ENCODE peak calls at places on chromosomes 5 and 9, in seven cellular contexts. Y is body of pancreas, J is nephron progenitor cell, N is BJ, H is coronary artery, T is GM23338, I is kidney epithelial cell. O is an unnamed sample.

GRCh38 chr5:132376694-132377641 is 7.5 kb downstream of the SLC22A5 start:
- DNase-seq in Y (no peak), J (no peak), N (no peak), H (no peak), T (no peak), I (no peak), O (no peak)

GRCh38 chr5:35830587-35830986 is 26.1 kb upstream of the IL7R start:
- DNase-seq in Y (no peak), J (no peak), N (no peak), H (no peak), T (no peak), I (no peak), O (no peak)

GRCh38 chr9:113842086-113842485 is 34.0 kb upstream of the ZNF618 start:
- DNase-seq in Y (no peak), J (no peak), N (no peak), H (no peak), T (no peak), I (no peak), O (no peak)

GRCh38 chr5:109865636-109866035 is 175.9 kb downstream of the MAN2A1 start:
- DNase-seq in Y (peak), J (no peak), N (peak), H (no peak), T (no peak), I (peak), O (no peak)

GRCh38 chr9:4126184-4126865 is 173.5 kb downstream of the GLIS3 start:
- DNase-seq in Y (no peak), J (no peak), N (peak), H (no peak), T (no peak), I (peak), O (no peak)

GRCh38 chr5:944992-945685 is 52.5 kb downstream of the TRIP13 start:
- DNase-seq in Y (no peak), J (no peak), N (no peak), H (peak), T (no peak), I (no peak), O (no peak)

GRCh38 chr5:154193636-154194035 is 3.1 kb downstream of the GALNT10 start:
- DNase-seq in Y (no peak), J (no peak), N (no peak), H (no peak), T (no peak), I (no peak), O (no peak)

GRCh38 chr5:104708027-104708426 is 1145.4 kb upstream of the NUDT12 start:
- DNase-seq in Y (no peak), J (no peak), N (no peak), H (no peak), T (no peak), I (no peak), O (no peak)

GRCh38 chr5:113242481-113243348 is 192.1 kb downstream of the TSSK1B start:
- DNase-seq in Y (no peak), J (no peak), N (no peak), H (no peak), T (no peak), I (no peak), O (no peak)

GRCh38 chr5:122844916-122845252 is 529 bp upstream of the SNX24 start:
- DNase-seq in Y (peak), J (no peak), N (no peak), H (no peak), T (no peak), I (no peak), O (peak)

GRCh38 chr9:92499701-92500100 is 17.4 kb upstream of the ASPN start:
- DNase-seq in Y (no peak), J (no peak), N (no peak), H (no peak), T (no peak), I (no peak), O (no peak)

GRCh38 chr9:36787709-36788108 is 215.0 kb downstream of the MELK start:
- DNase-seq in Y (no peak), J (no peak), N (no peak), H (no peak), T (no peak), I (no peak), O (no peak)

GRCh38 chr9:7879551-7880245 is 80.1 kb upstream of the DMAC1 start:
- DNase-seq in Y (no peak), J (peak), N (no peak), H (no peak), T (peak), I (peak), O (no peak)

GRCh38 chr9:88874391-88874790 is 116.9 kb upstream of the S1PR3 start:
- DNase-seq in Y (no peak), J (no peak), N (no peak), H (no peak), T (no peak), I (no peak), O (no peak)
- TF ChIP-seq CTCF in Y (no peak), J (no peak), N (peak), H (no peak), T (no peak), I (no peak), O (no peak)

GRCh38 chr5:15522141-15522540 is 22.2 kb downstream of the FBXL7 start:
- DNase-seq in Y (no peak), J (no peak), N (no peak), H (no peak), T (no peak), I (no peak), O (no peak)

GRCh38 chr5:15524712-15525111 is 24.7 kb downstream of the FBXL7 start:
- DNase-seq in Y (no peak), J (no peak), N (no peak), H (no peak), T (no peak), I (no peak), O (no peak)

GRCh38 chr5:15526413-15526812 is 26.4 kb downstream of the FBXL7 start:
- DNase-seq in Y (no peak), J (no peak), N (no peak), H (no peak), T (no peak), I (no peak), O (no peak)

GRCh38 chr5:15528476-15528875 is 28.5 kb downstream of the FBXL7 start:
- DNase-seq in Y (no peak), J (no peak), N (no peak), H (no peak), T (no peak), I (no peak), O (no peak)

DNA sequence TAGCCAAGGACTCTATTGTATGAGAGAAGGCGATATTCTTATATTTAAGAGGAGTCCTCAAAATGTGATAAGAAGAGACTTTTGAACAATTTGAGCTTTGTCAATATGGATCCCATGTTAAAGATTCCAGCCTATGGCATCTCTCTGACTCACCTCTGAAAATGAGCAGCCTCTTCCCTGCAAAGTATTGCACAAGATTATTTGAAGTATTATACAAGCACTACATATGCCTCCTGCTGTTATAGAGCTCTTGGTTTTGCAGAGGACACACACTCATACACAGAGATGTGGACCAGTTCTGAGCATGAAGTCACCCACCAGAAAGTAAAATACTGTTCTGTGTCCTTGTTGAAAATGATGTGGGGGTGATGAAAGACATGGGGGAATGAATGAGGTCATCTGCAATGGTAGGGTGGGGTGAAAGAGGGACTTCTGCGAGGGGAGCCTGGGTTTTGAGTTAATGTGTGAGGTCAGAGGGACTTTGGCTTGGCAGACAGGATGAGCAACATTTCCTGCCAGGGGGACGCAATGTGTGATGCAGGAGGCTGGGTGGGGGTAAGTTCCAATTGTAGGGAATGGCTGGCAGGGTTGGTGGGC is 25.8 kb downstream of the FBXL7 start:
- DNase-seq in Y (no peak), J (no peak), N (no peak), H (no peak), T (no peak), I (no peak), O (no peak)
- TF ChIP-seq CTCF in Y (no peak), J (no peak), N (no peak), H (no peak), T (no peak), I (no peak), O (no peak)

GRCh38 chr5:138725885-138726457 is 27.3 kb upstream of the CTNNA1 start:
- DNase-seq in Y (no peak), J (no peak), N (no peak), H (no peak), T (no peak), I (no peak), O (no peak)

GRCh38 chr5:138724470-138725146 is 28.6 kb upstream of the CTNNA1 start:
- DNase-seq in Y (no peak), J (no peak), N (no peak), H (no peak), T (peak), I (no peak), O (no peak)

GRCh38 chr5:138726848-138727247 is 26.4 kb upstream of the CTNNA1 start:
- DNase-seq in Y (no peak), J (no peak), N (no peak), H (no peak), T (no peak), I (no peak), O (no peak)

GRCh38 chr5:138722518-138722917 is 30.7 kb upstream of the CTNNA1 start:
- DNase-seq in Y (no peak), J (no peak), N (no peak), H (no peak), T (peak), I (no peak), O (no peak)

DNA sequence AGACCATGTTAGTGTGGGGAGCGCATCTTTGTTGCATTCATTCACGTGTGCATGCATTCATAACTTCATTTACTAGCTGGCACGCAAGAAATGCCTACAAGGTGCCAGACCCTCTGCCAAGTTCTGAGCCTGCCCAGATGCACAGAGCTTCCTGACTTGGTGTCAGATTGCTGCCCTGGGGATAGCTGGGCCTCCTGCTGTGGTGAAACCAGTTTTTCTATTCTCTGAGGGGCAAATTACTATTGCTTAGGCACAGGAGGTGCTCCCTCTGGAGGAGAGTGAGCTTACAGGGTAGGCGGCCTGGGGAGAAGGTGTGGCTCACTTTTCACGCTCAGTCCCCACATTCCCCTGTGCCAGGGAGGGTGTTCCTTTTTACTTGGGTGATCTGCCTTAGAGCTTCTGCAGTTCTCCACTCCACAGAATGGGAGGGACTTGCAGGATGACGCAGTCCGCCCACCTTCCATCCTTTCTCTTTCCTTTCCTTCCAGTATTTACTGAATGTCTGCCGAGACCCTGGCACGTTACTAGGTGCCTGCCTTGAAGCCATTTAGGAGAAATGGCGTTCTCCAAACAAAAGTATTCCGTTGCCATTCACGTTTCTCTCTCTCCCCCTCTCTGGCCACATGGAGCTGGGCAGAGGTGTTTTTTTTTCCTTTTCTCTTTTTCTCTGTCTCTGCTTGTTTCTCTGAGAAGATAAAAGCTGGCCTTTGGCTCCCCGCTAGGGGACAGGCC is 27.9 kb upstream of the CTNNA1 start:
- DNase-seq in Y (peak), J (peak), N (peak), H (no peak), T (peak), I (peak), O (no peak)
- TF ChIP-seq CTCF in Y (no peak), J (no peak), N (peak), H (no peak), T (peak), I (peak), O (no peak)

GRCh38 chr5:96207420-96207819 is 225.6 kb downstream of the PCSK1 start:
- DNase-seq in Y (no peak), J (no peak), N (no peak), H (no peak), T (no peak), I (no peak), O (no peak)
- TF ChIP-seq CTCF in Y (no peak), J (no peak), N (no peak), H (no peak), T (no peak), I (no peak), O (no peak)

GRCh38 chr9:87497604-87498045 is at the start of gene DAPK1:
- DNase-seq in Y (peak), J (peak), N (no peak), H (no peak), T (peak), I (no peak), O (no peak)
- TF ChIP-seq CTCF in Y (no peak), J (no peak), N (no peak), H (no peak), T (peak), I (no peak), O (no peak)

GRCh38 chr9:117535439-117535838 is 120.6 kb upstream of the ASTN2 start:
- DNase-seq in Y (no peak), J (no peak), N (no peak), H (no peak), T (peak), I (no peak), O (no peak)
- TF ChIP-seq CTCF in Y (no peak), J (peak), N (no peak), H (no peak), T (peak), I (no peak), O (no peak)

DNA sequence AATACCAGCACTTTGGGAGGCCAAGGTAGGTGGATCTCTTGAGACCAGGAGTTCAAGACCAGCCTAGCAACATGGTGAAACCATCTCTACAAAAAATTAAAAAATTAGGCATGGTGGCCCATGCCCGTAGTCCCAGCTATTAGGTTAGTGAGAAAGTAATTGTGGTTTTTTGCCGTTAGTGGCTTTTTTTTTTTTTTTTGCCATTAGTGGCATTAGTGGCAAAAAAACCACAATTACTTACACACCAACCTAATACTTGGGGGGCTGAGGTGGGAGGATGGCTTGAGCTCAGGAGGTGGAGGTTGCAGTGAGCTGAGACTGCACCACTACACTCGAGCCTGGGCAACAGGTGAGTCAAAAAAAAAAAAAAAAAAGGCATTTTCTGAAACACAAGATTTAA is 27.8 kb downstream of the MLANA start:
- DNase-seq in Y (no peak), J (no peak), N (no peak), H (no peak), T (no peak), I (no peak), O (no peak)
- TF ChIP-seq CTCF in Y (no peak), J (no peak), N (no peak), H (no peak), T (no peak), I (no peak), O (no peak)

GRCh38 chr5:58927174-58927573 is 344.3 kb downstream of the RAB3C start:
- DNase-seq in Y (no peak), J (no peak), N (no peak), H (no peak), T (no peak), I (no peak), O (no peak)

GRCh38 chr5:58924306-58924705 is 341.4 kb downstream of the RAB3C start:
- DNase-seq in Y (no peak), J (no peak), N (no peak), H (no peak), T (no peak), I (no peak), O (no peak)

GRCh38 chr5:58925627-58926545 is 343.0 kb downstream of the RAB3C start:
- DNase-seq in Y (no peak), J (no peak), N (no peak), H (no peak), T (peak), I (no peak), O (no peak)

GRCh38 chr5:58929726-58930125 is 346.9 kb downstream of the RAB3C start:
- DNase-seq in Y (no peak), J (no peak), N (no peak), H (no peak), T (no peak), I (no peak), O (no peak)

DNA sequence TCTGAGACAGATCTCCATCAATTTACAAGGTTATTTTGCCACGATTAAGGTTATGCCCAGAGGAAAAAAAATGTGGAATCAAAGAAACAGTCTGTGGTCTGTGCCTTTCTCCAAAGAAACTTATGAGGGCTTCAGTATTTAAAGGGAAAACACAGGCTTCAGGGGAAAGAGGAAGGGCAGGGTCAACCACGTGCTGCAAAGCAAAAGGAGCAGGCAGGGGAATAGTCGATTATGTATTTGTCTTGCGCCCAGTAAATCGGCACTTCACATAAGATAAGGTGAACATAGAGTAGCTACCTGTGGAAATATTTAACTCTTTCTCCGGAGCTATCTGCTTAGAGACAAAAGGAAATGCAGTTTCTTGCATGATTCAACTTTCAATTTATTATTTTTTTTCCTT is 343.7 kb downstream of the RAB3C start:
- DNase-seq in Y (no peak), J (no peak), N (no peak), H (no peak), T (no peak), I (no peak), O (no peak)
- TF ChIP-seq CTCF in Y (no peak), J (no peak), N (no peak), H (no peak), T (no peak), I (no peak), O (no peak)

DNA sequence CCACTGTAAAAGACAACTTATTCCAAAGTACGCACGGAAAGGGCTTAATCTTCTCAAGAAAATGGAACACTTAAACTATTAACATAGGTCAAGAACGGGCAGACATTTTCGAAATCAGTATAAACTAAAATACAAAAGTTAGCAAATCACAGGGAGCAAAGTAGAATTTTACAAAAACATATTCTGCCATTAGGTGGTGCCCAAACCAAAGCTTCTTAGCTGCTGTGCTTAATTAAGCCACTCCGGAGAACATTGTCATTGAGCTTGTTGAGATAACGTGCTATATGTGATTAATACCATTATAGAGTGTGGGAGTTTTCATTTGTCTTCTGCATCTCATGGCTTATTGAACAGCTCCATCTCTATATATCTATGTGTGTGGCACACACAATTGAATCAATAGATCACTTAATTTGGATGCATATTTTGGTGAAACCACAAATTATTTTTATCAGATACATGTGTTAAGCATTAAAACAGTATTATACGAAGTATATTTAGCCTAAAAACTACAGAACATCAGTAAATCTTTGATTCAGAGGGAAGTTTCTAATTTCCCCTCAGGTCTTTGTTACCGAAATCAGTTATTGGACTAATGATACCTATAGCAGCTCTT is 23.4 kb downstream of the UBLCP1 start:
- DNase-seq in Y (no peak), J (no peak), N (no peak), H (no peak), T (peak), I (no peak), O (no peak)
- TF ChIP-seq CTCF in Y (peak), J (peak), N (peak), H (peak), T (peak), I (peak), O (no peak)

O was measured in activated B cell treated with CpG ODN at 0.5 μM for 24 hours.